ENCODE peak calls at places on chromosomes 2 and 18, in six cellular contexts. One of them, this sample, is unnamed.

GRCh38 chr2:241748468-241749256 is 14.2 kb downstream of the D2HGDH start:
- DNase-seq in IMR-90: no peak
- DNase-seq in GM12878: no peak
- DNase-seq in K562: no peak
- DNase-seq in HepG2: no peak
- DNase-seq in A549: no peak
- DNase-seq in this sample: no peak

GRCh38 chr2:136363921-136364320 is 246.0 kb upstream of the CXCR4 start:
- DNase-seq in IMR-90: no peak
- DNase-seq in GM12878: no peak
- DNase-seq in K562: no peak
- DNase-seq in HepG2: no peak
- DNase-seq in A549: no peak
- DNase-seq in this sample: no peak

GRCh38 chr2:29314816-29315571 is 199.8 kb downstream of the CLIP4 start:
- DNase-seq in IMR-90: no peak
- DNase-seq in GM12878: peak
- DNase-seq in K562: no peak
- DNase-seq in HepG2: no peak
- DNase-seq in A549: no peak
- DNase-seq in this sample: peak

GRCh38 chr2:17799301-17800126 is 16.7 kb upstream of the MSGN1 start:
- DNase-seq in IMR-90: no peak
- DNase-seq in GM12878: no peak
- DNase-seq in K562: no peak
- DNase-seq in HepG2: no peak
- DNase-seq in A549: no peak
- DNase-seq in this sample: no peak

GRCh38 chr2:38207168-38207567 is 131.2 kb upstream of the CYP1B1 start:
- DNase-seq in IMR-90: no peak
- DNase-seq in GM12878: no peak
- DNase-seq in K562: no peak
- DNase-seq in HepG2: no peak
- DNase-seq in A549: no peak
- DNase-seq in this sample: no peak

GRCh38 chr2:217370391-217370790 is 510.5 kb upstream of the TNP1 start:
- DNase-seq in IMR-90: peak
- DNase-seq in GM12878: no peak
- DNase-seq in K562: peak
- DNase-seq in HepG2: peak
- DNase-seq in A549: peak
- DNase-seq in this sample: no peak

GRCh38 chr2:29977284-29977683 is 55.9 kb upstream of the ALK start:
- DNase-seq in IMR-90: no peak
- DNase-seq in GM12878: no peak
- DNase-seq in K562: no peak
- DNase-seq in HepG2: no peak
- DNase-seq in A549: no peak
- DNase-seq in this sample: no peak

GRCh38 chr2:12107849-12108420 is 361.5 kb downstream of the LPIN1 start:
- DNase-seq in IMR-90: peak
- DNase-seq in GM12878: no peak
- DNase-seq in K562: no peak
- DNase-seq in HepG2: no peak
- DNase-seq in A549: no peak
- DNase-seq in this sample: no peak

GRCh38 chr2:234699456-234699855 is 202.6 kb upstream of the ARL4C start:
- DNase-seq in IMR-90: no peak
- DNase-seq in GM12878: no peak
- DNase-seq in K562: no peak
- DNase-seq in HepG2: no peak
- DNase-seq in A549: no peak
- DNase-seq in this sample: no peak

GRCh38 chr2:20448246-20449046 is 1.6 kb downstream of the RHOB start:
- DNase-seq in IMR-90: peak
- DNase-seq in GM12878: no peak
- DNase-seq in K562: no peak
- DNase-seq in HepG2: no peak
- DNase-seq in A549: peak
- DNase-seq in this sample: peak

GRCh38 chr2:46545015-46545839 is 65.9 kb downstream of the TMEM247 start:
- DNase-seq in IMR-90: no peak
- DNase-seq in GM12878: no peak
- DNase-seq in K562: peak
- DNase-seq in HepG2: no peak
- DNase-seq in A549: no peak
- DNase-seq in this sample: no peak

GRCh38 chr2:159275111-159275510 is 11.4 kb downstream of the WDSUB1 start:
- DNase-seq in IMR-90: no peak
- DNase-seq in GM12878: no peak
- DNase-seq in K562: no peak
- DNase-seq in HepG2: no peak
- DNase-seq in A549: no peak
- DNase-seq in this sample: no peak

GRCh38 chr2:38149533-38149932 is 73.6 kb upstream of the CYP1B1 start:
- DNase-seq in IMR-90: no peak
- DNase-seq in GM12878: no peak
- DNase-seq in K562: no peak
- DNase-seq in HepG2: no peak
- DNase-seq in A549: no peak
- DNase-seq in this sample: no peak

GRCh38 chr2:141021109-141021508 is 1109.7 kb downstream of the LRP1B start:
- DNase-seq in IMR-90: peak
- DNase-seq in GM12878: no peak
- DNase-seq in K562: no peak
- DNase-seq in HepG2: no peak
- DNase-seq in A549: no peak
- DNase-seq in this sample: no peak

GRCh38 chr2:32745675-32746074 is 117.8 kb downstream of the TTC27 start:
- DNase-seq in IMR-90: no peak
- DNase-seq in GM12878: no peak
- DNase-seq in K562: no peak
- DNase-seq in HepG2: no peak
- DNase-seq in A549: no peak
- DNase-seq in this sample: no peak

GRCh38 chr2:175439416-175439815 is 257.9 kb upstream of the ATP5MC3 start:
- DNase-seq in IMR-90: no peak
- DNase-seq in GM12878: no peak
- DNase-seq in K562: peak
- DNase-seq in HepG2: peak
- DNase-seq in A549: no peak
- DNase-seq in this sample: no peak

GRCh38 chr18:32919799-32920198 is 147.0 kb upstream of the KLHL14 start:
- DNase-seq in IMR-90: no peak
- DNase-seq in GM12878: no peak
- DNase-seq in K562: peak
- DNase-seq in HepG2: peak
- DNase-seq in A549: peak
- DNase-seq in this sample: peak

GRCh38 chr2:129877795-129878775 is 101.4 kb upstream of the RAB6C start:
- DNase-seq in IMR-90: peak
- DNase-seq in GM12878: no peak
- DNase-seq in K562: no peak
- DNase-seq in HepG2: no peak
- DNase-seq in A549: peak
- DNase-seq in this sample: peak

GRCh38 chr18:64032312-64032711 is 62.4 kb downstream of the SERPINB8 start:
- DNase-seq in IMR-90: no peak
- DNase-seq in GM12878: no peak
- DNase-seq in K562: no peak
- DNase-seq in HepG2: no peak
- DNase-seq in A549: no peak
- DNase-seq in this sample: no peak

GRCh38 chr18:49849331-49850217 is 36.2 kb upstream of the ACAA2 start:
- DNase-seq in IMR-90: peak
- DNase-seq in GM12878: no peak
- DNase-seq in K562: peak
- DNase-seq in HepG2: peak
- DNase-seq in A549: peak
- DNase-seq in this sample: peak

GRCh38 chr18:49597556-49597955 is 35.7 kb downstream of the LIPG start:
- DNase-seq in IMR-90: no peak
- DNase-seq in GM12878: no peak
- DNase-seq in K562: no peak
- DNase-seq in HepG2: no peak
- DNase-seq in A549: no peak
- DNase-seq in this sample: no peak

GRCh38 chr2:157777425-157777824 is 98.7 kb downstream of the ACVR1 start:
- DNase-seq in IMR-90: peak
- DNase-seq in GM12878: no peak
- DNase-seq in K562: peak
- DNase-seq in HepG2: peak
- DNase-seq in A549: peak
- DNase-seq in this sample: peak

GRCh38 chr2:217291259-217291658 is 431.4 kb upstream of the TNP1 start:
- DNase-seq in IMR-90: no peak
- DNase-seq in GM12878: no peak
- DNase-seq in K562: no peak
- DNase-seq in HepG2: no peak
- DNase-seq in A549: no peak
- DNase-seq in this sample: no peak

GRCh38 chr2:1494906-1495305 is 81.6 kb downstream of the TPO start:
- DNase-seq in IMR-90: no peak
- DNase-seq in GM12878: no peak
- DNase-seq in K562: no peak
- DNase-seq in HepG2: no peak
- DNase-seq in A549: no peak
- DNase-seq in this sample: no peak

GRCh38 chr2:205198130-205198505 is 484.2 kb upstream of the NRP2 start:
- DNase-seq in IMR-90: peak
- DNase-seq in GM12878: no peak
- DNase-seq in K562: no peak
- DNase-seq in HepG2: no peak
- DNase-seq in A549: no peak
- DNase-seq in this sample: no peak

GRCh38 chr18:79068299-79068945 is 772 bp upstream of the ATP9B start:
- DNase-seq in IMR-90: no peak
- DNase-seq in GM12878: peak
- DNase-seq in K562: no peak
- DNase-seq in HepG2: no peak
- DNase-seq in A549: no peak
- DNase-seq in this sample: no peak

GRCh38 chr18:49491534-49491856 is 4.5 kb upstream of the C18orf32 start:
- DNase-seq in IMR-90: no peak
- DNase-seq in GM12878: no peak
- DNase-seq in K562: no peak
- DNase-seq in HepG2: no peak
- DNase-seq in A549: no peak
- DNase-seq in this sample: no peak

GRCh38 chr2:201149064-201149820 is 33.3 kb downstream of the CFLAR start:
- DNase-seq in IMR-90: peak
- DNase-seq in GM12878: no peak
- DNase-seq in K562: no peak
- DNase-seq in HepG2: peak
- DNase-seq in A549: peak
- DNase-seq in this sample: no peak

GRCh38 chr18:41351430-41351829 is 603.6 kb upstream of the PIK3C3 start:
- DNase-seq in IMR-90: no peak
- DNase-seq in GM12878: no peak
- DNase-seq in K562: no peak
- DNase-seq in HepG2: peak
- DNase-seq in A549: no peak
- DNase-seq in this sample: no peak

DNA sequence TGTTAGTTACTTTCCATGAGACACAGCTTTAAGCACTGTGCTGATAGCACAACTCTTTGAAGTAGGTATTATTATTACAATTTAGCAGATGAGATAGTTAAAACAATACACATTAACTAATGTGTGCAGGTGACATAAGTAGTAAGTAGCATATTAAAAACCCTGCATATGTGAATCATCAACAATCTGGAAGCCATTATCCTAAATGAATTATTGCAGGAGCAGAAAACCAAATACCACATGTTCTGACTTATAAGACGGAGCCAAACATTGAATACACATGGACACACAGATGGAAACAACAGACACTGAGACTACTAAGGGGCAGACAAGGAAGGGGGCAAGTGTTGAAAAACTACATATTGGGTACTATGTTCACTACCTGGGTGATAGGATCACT is 300.3 kb upstream of the GULP1 start:
- DNase-seq in IMR-90: no peak
- DNase-seq in GM12878: no peak
- DNase-seq in K562: no peak
- DNase-seq in HepG2: no peak
- DNase-seq in A549: no peak
- DNase-seq in this sample: no peak
- TF ChIP-seq BHLHE40 in IMR-90: no peak
- TF ChIP-seq BHLHE40 in GM12878: no peak
- TF ChIP-seq BHLHE40 in K562: no peak
- TF ChIP-seq BHLHE40 in HepG2: no peak
- TF ChIP-seq BHLHE40 in A549: no peak
- TF ChIP-seq BHLHE40 in this sample: no peak

GRCh38 chr18:3593904-3594759 is 144.2 kb downstream of the TGIF1 start:
- DNase-seq in IMR-90: peak
- DNase-seq in GM12878: peak
- DNase-seq in K562: peak
- DNase-seq in HepG2: peak
- DNase-seq in A549: peak
- DNase-seq in this sample: peak
- TF ChIP-seq BHLHE40 in IMR-90: peak
- TF ChIP-seq BHLHE40 in GM12878: peak
- TF ChIP-seq BHLHE40 in K562: peak
- TF ChIP-seq BHLHE40 in HepG2: no peak
- TF ChIP-seq BHLHE40 in A549: no peak
- TF ChIP-seq BHLHE40 in this sample: no peak

DNA sequence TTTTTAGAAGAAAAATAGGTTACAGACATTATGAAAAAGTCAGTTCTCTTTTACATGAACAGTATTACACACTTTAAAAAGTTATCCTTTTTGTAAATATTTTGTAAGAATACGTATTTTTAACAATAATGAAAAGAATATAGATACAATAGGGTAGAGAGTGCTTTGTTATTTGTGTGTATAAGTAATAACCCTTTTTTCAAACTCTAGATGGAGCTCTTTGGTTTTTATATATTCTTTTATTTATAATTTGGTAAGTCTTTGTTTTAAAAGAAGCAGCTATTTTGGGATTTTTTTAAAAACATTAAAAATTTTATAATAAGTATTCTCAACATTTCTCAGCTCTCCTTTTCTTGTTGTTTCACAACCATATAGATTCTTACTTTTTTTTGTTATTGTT is 46.2 kb downstream of the ACYP2 start:
- DNase-seq in IMR-90: peak
- DNase-seq in GM12878: no peak
- DNase-seq in K562: no peak
- DNase-seq in HepG2: no peak
- DNase-seq in A549: no peak
- DNase-seq in this sample: no peak
- TF ChIP-seq BHLHE40 in IMR-90: no peak
- TF ChIP-seq BHLHE40 in GM12878: no peak
- TF ChIP-seq BHLHE40 in K562: no peak
- TF ChIP-seq BHLHE40 in HepG2: no peak
- TF ChIP-seq BHLHE40 in A549: no peak
- TF ChIP-seq BHLHE40 in this sample: no peak

DNA sequence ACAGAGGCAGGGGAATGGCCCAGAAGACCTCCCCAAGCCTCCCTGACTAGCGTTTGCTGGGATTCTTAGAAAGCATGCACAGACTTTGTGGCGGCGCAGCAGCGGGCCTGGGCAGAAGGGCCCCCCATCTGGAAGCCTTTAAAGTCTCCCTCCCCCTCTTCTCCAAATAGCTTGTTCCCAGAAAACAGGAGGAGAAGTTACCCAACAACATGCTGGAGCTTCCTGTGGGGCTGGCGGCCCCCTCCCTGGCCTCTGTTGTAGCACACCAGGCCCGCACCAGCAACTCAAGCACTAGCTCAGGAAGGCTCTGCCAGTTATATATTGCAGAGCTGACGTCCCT is 334.8 kb downstream of the DYSF start:
- DNase-seq in IMR-90: no peak
- DNase-seq in GM12878: no peak
- DNase-seq in K562: no peak
- DNase-seq in HepG2: no peak
- DNase-seq in A549: no peak
- DNase-seq in this sample: no peak
- TF ChIP-seq BHLHE40 in IMR-90: no peak
- TF ChIP-seq BHLHE40 in GM12878: no peak
- TF ChIP-seq BHLHE40 in K562: no peak
- TF ChIP-seq BHLHE40 in HepG2: no peak
- TF ChIP-seq BHLHE40 in A549: no peak
- TF ChIP-seq BHLHE40 in this sample: no peak